ENCODE peak calls at places on chromosomes 6 and 20, in seven cellular contexts. L is mesenchymal stem cell, T is IMR-90, X is neuronal stem cell, G is H9, K is trophoblast cell, U is H1. S is an unnamed sample.

GRCh38 chr20:11624704-11625103 is 293.0 kb upstream of the BTBD3 start:
- DNase-seq in T (no peak), U (no peak), L (no peak), G (no peak), K (no peak), X (no peak), S (no peak)

GRCh38 chr20:48025061-48025515 is 239.8 kb upstream of the SULF2 start:
- DNase-seq in T (peak), G (peak), U (peak), K (no peak), L (peak), X (no peak), S (peak)

GRCh38 chr6:168670386-168670985 is 229.5 kb downstream of the SMOC2 start:
- DNase-seq in G (no peak), T (no peak), U (no peak), L (no peak), K (no peak), X (no peak), S (no peak)

GRCh38 chr20:4766631-4767030 is 44.9 kb downstream of the PRND start:
- DNase-seq in U (no peak), K (no peak), X (no peak), T (no peak), G (no peak), L (no peak), S (no peak)

GRCh38 chr20:50992336-50992732 is 30.6 kb downstream of the KCNG1 start:
- DNase-seq in U (no peak), K (peak), G (peak), X (no peak), L (no peak), T (no peak), S (peak)

GRCh38 chr6:49384913-49385312 is 78.1 kb downstream of the MMUT start:
- DNase-seq in L (peak), U (no peak), X (no peak), K (no peak), T (no peak), G (no peak), S (no peak)

GRCh38 chr6:2989332-2990178 is 10.1 kb upstream of the NQO2 start:
- DNase-seq in U (peak), K (peak), X (peak), G (peak), L (peak), T (peak), S (peak)

GRCh38 chr6:79777713-79778579 is 146.8 kb downstream of the SH3BGRL2 start:
- DNase-seq in K (peak), L (peak), X (peak), T (peak), G (peak), U (peak), S (peak)

GRCh38 chr6:115415378-115415777 is 645.3 kb downstream of the FRK start:
- DNase-seq in K (no peak), U (no peak), X (no peak), L (no peak), T (no peak), G (peak), S (peak)

GRCh38 chr6:133092199-133092598 is 149.0 kb upstream of the EYA4 start:
- DNase-seq in X (no peak), T (no peak), U (no peak), G (no peak), L (no peak), K (no peak), S (no peak)

GRCh38 chr6:154950979-154951378 is 44.1 kb upstream of the TIAM2 start:
- DNase-seq in X (no peak), G (no peak), U (no peak), K (no peak), L (no peak), T (no peak), S (no peak)

GRCh38 chr6:154956771-154957522 is 38.2 kb upstream of the TIAM2 start:
- DNase-seq in T (no peak), X (no peak), G (no peak), K (no peak), L (no peak), U (no peak), S (no peak)

GRCh38 chr6:154954352-154954751 is 40.8 kb upstream of the TIAM2 start:
- DNase-seq in G (no peak), K (no peak), U (no peak), X (no peak), L (peak), T (no peak), S (no peak)

GRCh38 chr6:154951400-154952200 is 43.5 kb upstream of the TIAM2 start:
- DNase-seq in T (no peak), G (no peak), X (no peak), K (no peak), L (no peak), U (no peak), S (no peak)

DNA sequence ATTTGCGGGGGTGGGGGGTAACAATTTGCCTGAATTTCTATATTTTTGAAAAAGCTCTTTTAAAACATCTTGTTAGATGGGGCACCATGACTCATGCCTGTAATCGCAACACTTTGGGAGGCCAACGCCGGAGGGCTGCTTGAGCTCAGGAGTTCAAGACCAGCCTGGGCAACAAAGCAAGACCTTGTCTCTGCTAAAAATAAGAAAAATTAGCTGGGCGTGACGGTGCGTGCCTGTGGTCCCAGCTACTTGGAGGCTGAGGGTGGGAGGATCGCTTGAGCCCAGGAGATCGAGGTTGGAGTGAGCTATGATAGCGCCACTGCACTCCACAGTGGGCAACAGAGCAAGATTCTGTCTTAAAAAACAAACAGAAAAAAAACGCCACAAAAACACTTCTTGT is 41.5 kb upstream of the TIAM2 start:
- DNase-seq in U (no peak), L (no peak), X (no peak), G (no peak), T (no peak), K (no peak), S (no peak)
- H3K18ac ChIP-seq in U (no peak), L (no peak), X (no peak), G (no peak), T (no peak), K (no peak), S (no peak)

DNA sequence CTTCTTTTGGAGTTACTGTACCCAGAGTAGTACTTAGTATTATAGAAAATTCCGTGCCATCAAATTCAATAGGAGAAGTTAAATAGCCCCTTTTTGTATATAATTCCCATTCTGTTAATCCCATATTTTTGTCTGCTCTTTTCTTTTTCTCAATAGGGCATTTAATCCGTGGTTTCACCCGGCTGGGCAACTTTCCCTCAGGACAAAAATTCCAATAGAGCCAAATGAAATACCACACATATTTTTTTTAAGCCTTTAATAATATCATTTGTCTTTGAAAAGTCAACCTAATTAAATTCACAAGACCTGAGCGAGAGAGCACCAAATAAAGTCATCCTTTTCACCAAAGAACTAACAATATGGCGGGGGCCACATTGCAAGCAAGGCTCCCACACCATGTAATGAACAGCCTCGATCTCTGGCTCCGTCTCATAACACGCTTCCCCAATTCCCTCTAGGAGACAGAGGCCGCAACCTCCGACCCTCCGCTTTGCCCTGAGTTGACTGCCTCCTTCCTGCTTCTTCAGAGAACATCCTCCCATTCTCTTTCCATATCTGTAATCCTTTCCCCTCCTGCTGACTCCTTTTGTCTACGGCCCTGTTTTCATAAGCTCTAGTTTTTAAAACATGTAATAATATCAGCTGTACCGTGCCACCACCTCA is 13.6 kb downstream of the NHSL1 start:
- DNase-seq in G (peak), U (no peak), L (no peak), X (peak), T (no peak), K (no peak), S (peak)
- H3K18ac ChIP-seq in G (no peak), U (peak), L (no peak), X (no peak), T (no peak), K (peak), S (no peak)

DNA sequence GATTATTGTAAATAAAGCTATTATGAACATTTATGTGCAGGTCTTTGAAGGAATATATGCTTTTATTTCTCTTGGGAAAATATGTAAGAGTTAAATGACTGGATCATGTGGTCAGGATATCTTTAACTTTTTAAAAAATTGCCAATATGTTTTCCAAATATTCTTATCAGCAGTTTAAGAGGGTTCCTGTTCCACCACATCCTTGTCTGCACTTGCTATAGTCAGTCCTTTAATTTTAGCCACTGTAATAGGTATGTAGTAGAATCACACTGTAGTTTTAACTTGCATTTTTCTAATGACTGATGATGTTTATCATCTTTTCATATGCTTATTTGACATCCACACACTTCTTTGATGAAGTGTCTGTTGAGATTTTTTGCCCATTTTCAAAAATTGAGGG is 23.6 kb upstream of the HIVEP2 start:
- DNase-seq in K (no peak), X (no peak), T (no peak), G (no peak), U (no peak), L (no peak), S (no peak)
- H3K18ac ChIP-seq in K (no peak), X (no peak), T (no peak), G (no peak), U (no peak), L (no peak), S (no peak)

GRCh38 chr20:57840504-57841296 is 130.9 kb upstream of the PMEPA1 start:
- DNase-seq in L (no peak), G (peak), K (no peak), T (no peak), X (no peak), U (no peak), S (no peak)
- H3K18ac ChIP-seq in L (no peak), G (no peak), K (no peak), T (no peak), X (no peak), U (no peak), S (no peak)